ENCODE peak calls at places on chromosome 11, in ten cellular contexts. N is HL-60, Z is AG04449, Y is left ventricle myocardium inferior, B is stomach, Q is lower leg skin, P is H9, J is heart left ventricle, R is Calu3, V is neural crest cell. A is an unnamed sample.

GRCh38 chr11:120303004-120303637 is 22.0 kb upstream of the TLCD5 start:
- DNase-seq in N (peak; percentile 47), Z (no peak), Y (peak; percentile 51), B (peak; percentile 78), Q (peak; percentile 78), P (peak; percentile 79), J (peak; percentile 79), R (peak; percentile 59), V (peak; percentile 78), A (no peak)

GRCh38 chr11:134682577-134682976 is 270.5 kb upstream of the B3GAT1 start:
- DNase-seq in N (no peak), Z (no peak), Y (no peak), B (no peak), Q (no peak), P (no peak), J (no peak), R (no peak), V (no peak), A (no peak)

GRCh38 chr11:77207618-77208313 is 79.7 kb downstream of the MYO7A start:
- DNase-seq in N (no peak), Z (no peak), Y (no peak), B (no peak), Q (no peak), P (no peak), J (no peak), R (no peak), V (no peak), A (peak; percentile 73)

GRCh38 chr11:41031571-41032060 is 427.8 kb downstream of the LRRC4C start:
- DNase-seq in N (no peak), Z (no peak), Y (no peak), B (no peak), Q (no peak), P (no peak), J (no peak), R (no peak), V (no peak), A (no peak)

GRCh38 chr11:20364412-20364792 is 888 bp downstream of the HTATIP2 start:
- DNase-seq in N (no peak), Z (no peak), Y (no peak), B (no peak), Q (no peak), P (peak; percentile 42), J (no peak), R (peak; percentile 26), V (no peak), A (no peak)

GRCh38 chr11:61777234-61778090 is 14.9 kb downstream of the TMEM258 start:
- DNase-seq in N (peak; percentile 62), Z (no peak), Y (peak; percentile 64), B (peak; percentile 77), Q (no peak), P (peak; percentile 86), J (peak; percentile 70), R (no peak), V (no peak), A (no peak)

GRCh38 chr11:126917531-126918204 is 82.9 kb downstream of the KIRREL3 start:
- DNase-seq in N (no peak), Z (peak; percentile 98), Y (no peak), B (no peak), Q (no peak), P (peak; percentile 16), J (no peak), R (peak; percentile 10), V (no peak), A (no peak)

GRCh38 chr11:95499516-95500135 is 268.6 kb upstream of the SESN3 start:
- DNase-seq in N (no peak), Z (peak; percentile 51), Y (no peak), B (no peak), Q (no peak), P (no peak), J (no peak), R (no peak), V (no peak), A (no peak)

GRCh38 chr11:124863826-124864165 is 1.4 kb upstream of the ROBO3 start:
- DNase-seq in N (no peak), Z (no peak), Y (no peak), B (no peak), Q (no peak), P (no peak), J (no peak), R (no peak), V (no peak), A (no peak)

GRCh38 chr11:129785383-129786111 is 30.1 kb upstream of the TMEM45B start:
- DNase-seq in N (no peak), Z (no peak), Y (no peak), B (no peak), Q (no peak), P (no peak), J (no peak), R (no peak), V (no peak), A (no peak)

GRCh38 chr11:94546886-94547285 is 3.2 kb downstream of the FUT4 start:
- DNase-seq in N (no peak), Z (no peak), Y (no peak), B (no peak), Q (no peak), P (no peak), J (no peak), R (no peak), V (no peak), A (no peak)

GRCh38 chr11:112163875-112164521 is at the start of gene IL18:
- DNase-seq in N (peak; percentile 41), Z (no peak), Y (peak; percentile 32), B (peak; percentile 67), Q (peak; percentile 48), P (peak; percentile 67), J (peak; percentile 45), R (peak; percentile 84), V (no peak), A (no peak)

GRCh38 chr11:20599424-20600346 is at the start of gene SLC6A5:
- DNase-seq in N (peak; percentile 10), Z (no peak), Y (peak; percentile 32), B (no peak), Q (no peak), P (peak; percentile 90), J (peak; percentile 52), R (peak; percentile 38), V (peak; percentile 75), A (no peak)

DNA sequence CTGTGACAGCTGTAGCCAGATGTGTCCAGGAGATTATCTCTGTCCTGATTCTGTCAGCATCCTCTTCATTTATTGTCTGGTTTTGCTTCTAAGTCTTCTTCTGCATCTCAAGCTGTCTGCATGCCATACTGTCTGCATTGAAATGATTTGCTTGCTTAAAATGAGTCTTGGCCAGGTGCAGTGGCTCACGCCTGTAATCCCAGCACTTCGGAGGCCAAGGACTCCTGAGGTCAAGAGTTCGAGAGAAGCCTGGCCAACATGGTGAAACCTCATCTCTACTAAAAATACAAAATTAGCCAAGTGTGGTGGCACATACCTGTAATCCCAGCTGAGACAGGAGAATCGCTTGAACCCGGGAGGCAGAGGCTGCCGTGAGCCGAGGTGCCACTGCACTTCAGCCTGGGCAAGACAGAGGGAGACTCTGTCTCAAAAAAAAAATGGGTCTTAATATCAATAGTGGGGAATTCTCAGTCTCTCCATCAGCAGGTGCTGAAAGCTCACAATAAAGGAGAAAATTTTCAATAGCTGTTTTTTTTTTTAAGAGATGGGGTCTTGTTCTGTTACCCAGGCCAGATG is 39.2 kb upstream of the AMPD3 start:
- DNase-seq in N (no peak), Z (no peak), Y (no peak), B (no peak), Q (no peak), P (no peak), J (no peak), R (no peak), V (no peak), A (no peak)
- TF ChIP-seq CTCF in N (no peak), Z (no peak), Y (no peak), B (no peak), Q (no peak), P (peak; percentile 30), J (no peak), R (no peak), V (no peak), A (peak; percentile 23)

GRCh38 chr11:116145187-116145865 is 627.5 kb downstream of the BUD13 start:
- DNase-seq in N (no peak), Z (no peak), Y (no peak), B (no peak), Q (no peak), P (no peak), J (no peak), R (no peak), V (no peak), A (no peak)
- TF ChIP-seq CTCF in N (no peak), Z (no peak), Y (no peak), B (no peak), Q (no peak), P (peak; percentile 52), J (no peak), R (no peak), V (peak; percentile 36), A (no peak)

DNA sequence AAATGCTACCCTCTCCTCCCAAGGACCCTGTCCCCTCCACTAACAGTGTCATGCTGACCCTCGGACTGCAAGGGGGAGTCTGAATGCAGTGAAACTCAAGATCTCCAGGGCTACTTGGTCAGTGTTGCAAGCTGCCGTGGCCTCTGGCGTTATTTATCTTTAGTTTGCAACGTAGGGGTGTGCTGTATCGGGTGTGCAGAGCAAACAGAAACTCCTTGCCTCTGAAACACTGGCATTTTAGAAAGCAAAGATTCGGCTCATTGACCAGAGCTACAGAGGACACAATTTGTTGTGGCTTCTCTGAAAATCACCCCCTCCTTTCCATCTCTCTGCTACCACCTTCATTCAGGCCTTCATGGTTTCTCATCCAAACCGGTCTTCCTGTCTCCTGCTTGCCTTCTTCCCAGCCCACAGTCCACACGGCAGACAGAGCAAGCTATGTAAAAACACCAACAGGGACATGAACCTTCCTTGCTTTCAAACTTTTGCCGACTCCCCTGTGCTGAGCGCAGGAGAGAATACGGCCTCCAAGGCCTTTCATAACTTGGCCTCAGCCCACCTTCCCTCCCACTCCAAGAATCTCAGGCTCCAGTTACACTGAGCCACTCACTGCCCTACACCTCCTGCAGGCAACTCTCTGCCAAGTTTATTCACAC is 14.9 kb downstream of the FZD4 start:
- DNase-seq in N (no peak), Z (no peak), Y (peak; percentile 55), B (peak; percentile 57), Q (no peak), P (no peak), J (peak; percentile 72), R (no peak), V (no peak), A (no peak)
- TF ChIP-seq CTCF in N (no peak), Z (no peak), Y (peak; percentile 22), B (no peak), Q (no peak), P (no peak), J (no peak), R (no peak), V (no peak), A (peak; percentile 18)

DNA sequence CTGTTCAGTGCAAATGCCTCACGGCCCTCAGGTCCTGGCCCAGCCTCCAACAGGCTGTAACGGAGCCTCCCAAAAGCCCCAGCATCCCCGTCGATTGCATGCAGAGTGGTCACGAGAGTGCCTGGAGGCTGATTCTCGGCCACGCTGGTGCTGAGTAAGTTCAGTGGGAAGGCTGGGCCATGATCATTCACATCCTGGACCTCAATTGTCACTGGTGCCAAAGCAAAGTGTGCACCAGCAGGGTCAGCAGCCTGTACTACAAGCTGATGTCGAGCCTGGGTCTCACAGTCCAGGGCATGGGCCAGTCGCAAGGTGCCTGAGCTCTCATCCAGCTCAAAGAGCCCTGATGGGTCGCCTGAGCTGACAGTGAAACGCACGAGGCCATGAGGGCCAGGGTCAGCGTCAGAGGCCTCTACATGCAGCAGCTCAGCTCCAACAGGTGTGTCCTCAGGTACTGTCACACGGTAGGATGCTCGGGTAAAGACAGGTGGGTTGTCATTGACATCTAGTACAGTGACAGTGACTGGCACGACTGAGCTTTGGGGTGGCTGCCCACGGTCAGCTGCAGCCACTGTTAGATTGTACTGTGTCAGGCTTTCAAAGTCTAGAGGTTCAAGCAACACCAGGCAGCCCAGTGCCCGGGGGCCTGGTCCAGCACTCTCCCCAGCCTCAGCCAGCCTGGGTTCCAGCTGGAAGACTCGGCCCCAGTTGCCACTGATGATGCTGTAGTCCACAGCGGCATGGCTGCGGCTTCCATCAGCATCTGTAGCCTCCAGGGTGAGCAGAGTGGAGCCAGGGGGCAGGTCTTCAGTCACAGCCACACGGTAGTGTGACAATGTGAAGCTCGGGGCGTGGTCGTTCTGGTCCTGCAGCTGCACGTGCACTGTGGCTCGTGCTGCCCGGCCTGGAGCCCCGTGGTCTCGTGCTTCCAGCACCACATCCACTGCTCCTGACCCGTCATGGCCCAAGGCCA is 4.5 kb upstream of the TPP1 start:
- DNase-seq in N (no peak), Z (no peak), Y (peak; percentile 10), B (no peak), Q (no peak), P (no peak), J (no peak), R (no peak), V (no peak), A (peak; percentile 69)
- TF ChIP-seq CTCF in N (no peak), Z (no peak), Y (no peak), B (no peak), Q (no peak), P (no peak), J (no peak), R (no peak), V (no peak), A (no peak)